ENCODE peak calls at places on chromosomes 4 and X, in six cellular contexts. N is hepatocyte, C is lung, J is breast epithelium, H is BE2C, Q is AG10803. A is an unnamed sample.

GRCh38 chr4:36332023-36332781 is 50.8 kb downstream of the DTHD1 start:
- DNase-seq in Q (no peak), H (no peak), J (no peak), N (no peak), C (no peak), A (no peak)

GRCh38 chr4:150248181-150248580 is 169.9 kb downstream of the DCLK2 start:
- DNase-seq in H (no peak), Q (no peak), C (no peak), N (no peak), J (no peak), A (no peak)

GRCh38 chrX:125319646-125320521 is at the start of gene TEX13C:
- DNase-seq in N (no peak), J (no peak), C (no peak), H (no peak), Q (no peak), A (no peak)

GRCh38 chr4:152950402-152951274 is 14.5 kb downstream of the FHDC1 start:
- DNase-seq in N (no peak), J (no peak), C (no peak), Q (no peak), H (no peak), A (no peak)

GRCh38 chrX:68945603-68946228 is 116.9 kb downstream of the EFNB1 start:
- DNase-seq in C (peak), J (no peak), N (no peak), H (peak), Q (peak), A (no peak)

GRCh38 chr4:6938237-6938636 is 28.6 kb downstream of the TBC1D14 start:
- DNase-seq in C (no peak), J (no peak), H (no peak), Q (peak), N (no peak), A (no peak)

GRCh38 chrX:135528756-135529155 is 8.3 kb downstream of the INTS6L start:
- DNase-seq in J (no peak), H (no peak), C (no peak), Q (no peak), N (no peak), A (no peak)

GRCh38 chrX:109635151-109635550 is 10.2 kb upstream of the KCNE5 start:
- DNase-seq in H (no peak), N (no peak), J (no peak), C (no peak), Q (peak), A (no peak)

GRCh38 chr4:24924309-24924781 is 11.5 kb upstream of the CCDC149 start:
- DNase-seq in H (no peak), Q (peak), J (no peak), C (no peak), N (peak), A (no peak)

GRCh38 chr4:46270986-46271596 is 118.8 kb downstream of the GABRA2 start:
- DNase-seq in Q (peak), N (peak), J (no peak), H (no peak), C (no peak), A (no peak)

GRCh38 chrX:65744965-65745364 is 77.5 kb downstream of the MSN start:
- DNase-seq in H (no peak), C (no peak), N (no peak), Q (peak), J (no peak), A (no peak)

GRCh38 chrX:113726898-113727297 is 857.0 kb upstream of the HTR2C start:
- DNase-seq in C (no peak), N (no peak), H (no peak), J (no peak), Q (peak), A (no peak)

GRCh38 chr4:19309365-19309764 is 942.3 kb upstream of the SLIT2 start:
- DNase-seq in J (no peak), N (peak), H (no peak), C (no peak), Q (peak), A (no peak)

GRCh38 chrX:53317365-53318069 is 36.1 kb upstream of the IQSEC2 start:
- DNase-seq in Q (peak), J (no peak), N (peak), C (peak), H (peak), A (peak)

GRCh38 chr4:24840362-24840761 is 45.0 kb downstream of the SOD3 start:
- DNase-seq in J (no peak), H (no peak), N (no peak), Q (no peak), C (no peak), A (no peak)

GRCh38 chr4:8710946-8711345 is 118.4 kb downstream of the CPZ start:
- DNase-seq in H (no peak), J (no peak), N (no peak), Q (no peak), C (no peak), A (no peak)

GRCh38 chrX:57821703-57822375 is 88.4 kb downstream of the ZXDA start:
- DNase-seq in C (peak), Q (peak), H (peak), J (no peak), N (no peak), A (no peak)

GRCh38 chr4:140153419-140153743 is 603 bp downstream of the MAML3 start:
- DNase-seq in J (no peak), C (no peak), N (no peak), Q (no peak), H (no peak), A (no peak)

GRCh38 chr4:123555500-123556273 is 159.1 kb downstream of the SPRY1 start:
- DNase-seq in C (peak), Q (peak), J (peak), H (no peak), N (peak), A (no peak)

GRCh38 chr4:176548571-176548970 is 228.8 kb downstream of the SPCS3 start:
- DNase-seq in C (no peak), Q (peak), N (no peak), H (no peak), J (no peak), A (no peak)

GRCh38 chr4:72505314-72505744 is 63.7 kb downstream of the ADAMTS3 start:
- DNase-seq in Q (peak), J (no peak), H (peak), C (no peak), N (peak), A (no peak)

GRCh38 chr4:13642576-13642975 is 15.1 kb upstream of the BOD1L1 start:
- DNase-seq in C (no peak), N (no peak), Q (peak), J (no peak), H (no peak), A (no peak)

GRCh38 chr4:92305148-92305877 is 1.5 kb downstream of the GRID2 start:
- DNase-seq in J (peak), H (peak), Q (peak), N (peak), C (peak), A (no peak)

GRCh38 chr4:82425478-82425877 is 4.8 kb downstream of the HNRNPDL start:
- DNase-seq in H (no peak), N (no peak), J (no peak), C (no peak), Q (no peak), A (no peak)

GRCh38 chrX:152663086-152663485 is 25.4 kb downstream of the GABRQ start:
- DNase-seq in J (no peak), H (no peak), C (no peak), Q (no peak), N (no peak), A (no peak)

GRCh38 chrX:44915361-44915868 is 42.4 kb downstream of the KDM6A start:
- DNase-seq in N (no peak), J (no peak), C (no peak), H (peak), Q (no peak), A (no peak)

GRCh38 chrX:150476183-150476699 is 92.2 kb upstream of the MTM1 start:
- DNase-seq in J (no peak), N (no peak), Q (peak), C (no peak), H (no peak), A (no peak)

GRCh38 chrX:72041901-72042859 is 89.5 kb downstream of the RTL5 start:
- DNase-seq in J (no peak), Q (peak), N (no peak), H (peak), C (no peak), A (no peak)

GRCh38 chr4:14361084-14361483 is 641.2 kb upstream of the CPEB2 start:
- DNase-seq in C (no peak), H (no peak), N (peak), Q (no peak), J (no peak), A (no peak)

GRCh38 chrX:46620505-46620904 is 46.9 kb downstream of the CHST7 start:
- DNase-seq in C (no peak), J (no peak), N (no peak), H (no peak), Q (no peak), A (no peak)

GRCh38 chrX:43559643-43560042 is 96.5 kb upstream of the MAOA start:
- DNase-seq in Q (peak), C (peak), J (no peak), N (peak), H (peak), A (no peak)

GRCh38 chr4:8029689-8030088 is 90.0 kb upstream of the AFAP1 start:
- DNase-seq in C (no peak), J (no peak), H (no peak), Q (no peak), N (no peak), A (no peak)

DNA sequence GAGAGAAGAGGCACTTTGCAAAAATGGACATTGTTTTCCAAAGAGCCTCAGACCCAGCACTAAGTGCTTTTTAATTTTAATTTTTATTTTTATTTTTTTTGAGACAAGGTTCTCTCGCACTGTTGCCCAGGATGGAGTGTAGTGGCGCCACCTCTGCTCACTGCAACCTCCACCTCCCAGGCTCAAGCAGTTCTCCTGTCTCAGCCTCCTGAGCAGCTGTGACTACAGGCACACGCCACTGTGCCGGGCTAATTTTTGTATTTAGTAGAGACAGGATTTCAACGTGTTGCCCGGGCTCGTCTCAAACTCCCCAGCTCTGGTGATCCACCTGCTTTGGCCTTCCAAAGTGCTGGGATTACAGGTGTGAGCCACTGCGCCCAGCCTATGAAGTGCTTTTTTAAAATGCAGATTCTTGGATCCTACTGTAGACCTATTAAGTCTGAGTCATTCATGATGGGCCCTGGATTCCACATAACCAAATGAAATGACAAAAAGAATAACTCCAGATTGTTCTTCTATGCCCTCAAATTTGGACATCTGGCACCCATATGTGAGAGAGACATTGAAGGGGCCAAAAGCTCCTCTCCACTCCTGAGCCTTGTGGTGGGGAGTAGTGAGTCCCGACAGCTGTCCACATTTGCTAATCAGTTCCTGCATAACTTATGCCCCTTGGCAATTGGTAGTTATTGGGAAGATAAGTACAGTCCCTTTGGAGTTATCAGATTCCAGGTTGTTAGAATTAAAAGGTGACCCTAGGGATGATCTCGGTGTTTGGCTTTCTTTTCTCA is 3.6 kb downstream of the NOCT start:
- DNase-seq in H (peak), Q (peak), J (no peak), N (no peak), C (no peak), A (no peak)
- H3K4me3 ChIP-seq in H (peak), Q (peak), J (no peak), N (no peak), C (no peak), A (no peak)

DNA sequence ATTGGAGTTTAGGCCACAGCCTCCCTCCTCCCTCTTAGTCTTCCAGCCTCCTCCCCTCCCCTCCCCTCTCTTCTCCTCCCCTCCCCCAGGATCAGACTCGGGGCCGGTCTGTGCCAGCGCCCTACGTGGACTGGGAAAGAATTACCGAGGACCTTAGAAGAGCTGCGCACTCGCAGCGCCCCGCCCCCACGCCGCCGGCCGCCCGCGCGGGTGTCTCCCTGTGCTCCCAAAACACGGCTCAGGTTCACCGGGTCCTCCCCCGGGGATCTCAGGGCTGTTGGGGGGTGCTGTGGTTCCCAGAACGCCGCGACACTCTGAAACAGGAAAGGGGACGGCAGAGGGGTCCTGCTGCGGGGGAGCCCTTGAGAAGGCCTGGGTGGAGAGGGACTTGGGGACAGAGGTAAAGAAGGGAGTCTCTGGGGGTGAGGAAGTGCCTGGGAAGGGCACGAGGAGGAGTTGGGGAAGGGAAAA is 122.2 kb upstream of the TBL1X start:
- DNase-seq in N (peak), Q (peak), J (peak), H (peak), C (peak), A (peak)
- H3K4me3 ChIP-seq in N (no peak), Q (peak), J (peak), H (peak), C (no peak), A (peak)

DNA sequence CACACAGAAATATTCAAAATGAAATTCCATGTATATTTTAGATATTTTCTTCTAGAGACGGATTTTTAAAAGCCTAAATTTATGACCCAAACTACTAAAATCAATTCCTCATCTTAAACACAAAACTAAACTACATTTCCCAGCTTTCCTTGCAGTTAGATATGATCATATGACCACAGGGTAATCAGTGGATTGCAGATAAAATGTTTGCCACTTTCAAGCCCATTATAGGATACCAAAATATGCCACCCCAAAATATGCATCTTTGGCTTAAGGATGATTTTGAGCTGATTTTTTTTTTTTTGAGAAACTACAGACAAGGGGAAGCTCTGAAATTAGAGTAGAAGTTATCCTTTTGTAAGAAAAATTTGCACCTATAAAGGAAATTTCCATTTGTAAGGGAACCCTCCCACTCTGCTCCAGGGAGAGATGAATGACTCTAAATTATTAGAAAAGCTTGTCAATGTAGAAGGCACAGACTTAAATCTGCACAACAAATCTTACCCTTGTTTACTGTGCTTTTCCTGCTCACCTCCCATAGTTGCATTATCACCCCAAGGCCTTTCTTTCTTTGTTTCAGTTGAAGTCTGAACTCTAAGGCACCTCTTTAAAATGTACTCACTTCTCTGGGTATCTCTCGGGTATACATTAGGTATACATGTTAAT is 503.0 kb downstream of the PDHA2 start:
- DNase-seq in Q (no peak), N (no peak), J (no peak), C (no peak), H (no peak), A (no peak)
- H3K4me3 ChIP-seq in Q (no peak), N (no peak), J (no peak), C (no peak), H (no peak), A (no peak)

GRCh38 chr4:184097240-184097619 is 120.4 kb downstream of the ENPP6 start:
- DNase-seq in N (no peak), Q (peak), C (peak), J (peak), H (no peak), A (no peak)
- H3K4me3 ChIP-seq in N (no peak), Q (peak), C (no peak), J (peak), H (no peak), A (peak)

GRCh38 chrX:130118396-130118795 is 8.1 kb upstream of the ELF4 start:
- DNase-seq in N (peak), C (no peak), Q (peak), J (no peak), H (no peak), A (no peak)
- H3K4me3 ChIP-seq in N (no peak), C (no peak), Q (peak), J (no peak), H (no peak), A (no peak)

GRCh38 chr4:99705891-99706290 is 48.3 kb upstream of the C4orf54 start:
- DNase-seq in H (no peak), Q (no peak), C (no peak), N (no peak), J (no peak), A (no peak)
- H3K4me3 ChIP-seq in H (no peak), Q (no peak), C (no peak), N (no peak), J (no peak), A (no peak)

DNA sequence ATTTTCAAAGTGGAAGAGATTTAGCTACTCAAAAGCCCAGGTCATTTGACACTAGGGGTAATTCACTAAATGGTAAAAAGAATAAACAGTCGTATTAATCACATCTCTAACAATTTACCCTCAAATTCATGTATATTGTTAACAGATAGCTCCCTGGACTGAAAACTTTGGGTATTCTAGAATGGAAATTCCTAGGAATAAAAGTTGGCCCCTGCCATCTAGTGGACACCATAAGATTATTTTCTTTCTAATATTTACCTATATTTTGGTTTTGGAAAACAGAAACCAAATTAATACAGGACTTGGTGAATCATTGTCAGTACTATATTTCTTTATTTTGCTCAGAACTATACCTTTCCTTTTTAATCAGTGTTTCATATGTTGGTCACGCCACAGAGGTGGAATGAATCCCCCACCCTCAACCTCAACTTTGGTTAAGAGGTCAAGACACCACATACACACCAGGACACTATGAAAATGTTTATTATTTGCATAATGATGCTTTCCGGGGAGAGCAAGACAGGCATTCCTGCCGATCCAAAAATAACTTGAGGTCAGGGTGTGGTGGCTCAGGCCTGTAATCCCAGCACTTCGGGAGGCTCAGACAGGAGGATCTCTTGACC is 96.2 kb upstream of the APOOL start:
- DNase-seq in H (no peak), N (peak), C (no peak), Q (peak), J (no peak), A (no peak)
- H3K4me3 ChIP-seq in H (no peak), N (no peak), C (no peak), Q (no peak), J (no peak), A (no peak)

DNA sequence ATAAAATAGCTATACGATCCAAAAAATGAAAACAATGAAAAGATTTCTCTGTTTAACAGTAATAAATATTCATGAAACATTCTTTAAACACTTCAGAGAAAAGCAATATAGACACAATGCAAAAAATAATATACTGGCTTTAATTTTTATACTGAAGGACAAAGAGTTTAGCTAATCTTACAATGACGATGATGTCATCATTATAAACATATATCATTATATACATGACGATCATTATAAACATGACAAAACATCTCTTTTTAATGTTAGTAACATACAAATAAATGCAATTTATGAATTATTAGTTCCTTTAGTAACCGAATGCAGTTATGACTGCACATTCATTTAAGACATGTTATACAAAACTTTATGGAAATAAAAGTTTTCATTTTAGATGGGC is 1434.6 kb downstream of the PCDH18 start:
- DNase-seq in Q (no peak), J (no peak), H (no peak), C (no peak), N (no peak), A (no peak)
- H3K4me3 ChIP-seq in Q (no peak), J (no peak), H (no peak), C (no peak), N (no peak), A (no peak)

GRCh38 chr4:112852586-112852985 is 196.9 kb upstream of the ANK2 start:
- DNase-seq in N (no peak), C (no peak), Q (peak), J (no peak), H (no peak), A (no peak)

GRCh38 chr4:112842513-112842912 is 205.6 kb downstream of the LARP7 start:
- DNase-seq in Q (no peak), H (no peak), C (no peak), N (no peak), J (no peak), A (no peak)

GRCh38 chr4:112848931-112849330 is 200.5 kb upstream of the ANK2 start:
- DNase-seq in J (no peak), N (no peak), C (no peak), H (no peak), Q (no peak), A (no peak)

GRCh38 chr4:112847781-112848180 is 201.7 kb upstream of the ANK2 start:
- DNase-seq in H (no peak), Q (no peak), J (no peak), C (no peak), N (no peak), A (no peak)

DNA sequence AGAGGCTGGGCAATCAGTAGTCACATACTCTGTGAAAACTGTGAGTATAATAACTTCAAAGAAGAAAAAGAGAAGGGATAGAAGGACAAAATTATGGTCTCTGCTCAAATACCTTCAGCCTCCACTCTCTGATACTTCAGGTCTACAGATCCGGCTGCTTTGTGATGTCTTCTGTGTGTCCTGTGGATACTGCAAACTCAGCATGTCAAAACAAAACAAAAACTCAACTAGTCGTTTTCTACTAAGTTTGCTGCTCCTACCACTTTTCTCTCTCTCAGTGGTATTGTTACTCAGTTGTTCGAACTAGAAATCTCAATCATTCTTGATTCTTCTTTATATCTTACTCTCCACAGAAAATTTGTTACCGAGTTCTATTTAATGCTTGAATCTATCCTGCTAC is 202.4 kb upstream of the ANK2 start:
- DNase-seq in Q (no peak), C (no peak), H (no peak), J (no peak), N (no peak), A (no peak)
- H3K4me3 ChIP-seq in Q (no peak), C (no peak), H (no peak), J (no peak), N (no peak), A (no peak)